ENCODE peak calls at places on chromosomes 3 and 15, in four cellular contexts. J is GM23338, V is NCI-H1092 treated with DMSO at 0.1 percent for 48 hours, Z is EL. W is an unnamed sample.

GRCh38 chr3:66823010-66823399 is 175.1 kb upstream of the KBTBD8 start:
- DNase-seq in J (no peak), Z (no peak), V (no peak), W (no peak)

GRCh38 chr3:42572278-42572677 is 9.5 kb downstream of the SEC22C start:
- DNase-seq in V (no peak), Z (peak; percentile 56), J (peak; percentile 91), W (peak; percentile 78)

GRCh38 chr15:64369078-64369607 is 12.1 kb downstream of the PCLAF start:
- DNase-seq in Z (peak; percentile 30), J (no peak), V (no peak), W (no peak)

GRCh38 chr3:69090021-69090420 is 5.3 kb downstream of the ARL6IP5 start:
- DNase-seq in Z (peak; percentile 78), V (no peak), J (no peak), W (no peak)

GRCh38 chr3:84600703-84601225 is 358.0 kb upstream of the CADM2 start:
- DNase-seq in V (no peak), J (peak; percentile 1), Z (no peak), W (no peak)

GRCh38 chr3:187150599-187150998 is 11.3 kb upstream of the RPL39L start:
- DNase-seq in Z (peak; percentile 16), V (no peak), J (peak; percentile 58), W (no peak)

GRCh38 chr3:186220886-186221285 is 112.0 kb upstream of the ETV5 start:
- DNase-seq in J (peak; percentile 35), V (no peak), Z (no peak), W (peak; percentile 18)

GRCh38 chr15:68494573-68495105 is 62.7 kb upstream of the ITGA11 start:
- DNase-seq in V (no peak), Z (no peak), J (no peak), W (no peak)

GRCh38 chr3:27591321-27591711 is 107.1 kb upstream of the SLC4A7 start:
- DNase-seq in V (no peak), J (no peak), Z (no peak), W (no peak)

GRCh38 chr3:71376499-71376898 is 207.0 kb downstream of the FOXP1 start:
- DNase-seq in J (no peak), Z (no peak), V (no peak), W (no peak)

GRCh38 chr3:158455406-158455805 is 115.6 kb upstream of the MLF1 start:
- DNase-seq in Z (no peak), J (no peak), V (no peak), W (no peak)

GRCh38 chr15:42087926-42088800 is 6.2 kb downstream of the PLA2G4D start:
- DNase-seq in V (no peak), Z (no peak), J (no peak), W (no peak)

GRCh38 chr3:15180042-15180611 is 25.9 kb upstream of the CAPN7 start:
- DNase-seq in J (no peak), Z (no peak), V (no peak), W (no peak)

GRCh38 chr3:132556467-132557159 is 40.5 kb upstream of the ACKR4 start:
- DNase-seq in Z (no peak), J (peak; percentile 30), V (no peak), W (peak; percentile 43)

GRCh38 chr15:81400640-81401236 is 26.7 kb upstream of the TMC3 start:
- DNase-seq in V (peak; percentile 31), Z (peak; percentile 43), J (peak; percentile 78), W (peak; percentile 56)

GRCh38 chr3:138947303-138948121 is 495 bp downstream of the FOXL2NB start:
- DNase-seq in V (no peak), Z (no peak), J (peak; percentile 60), W (no peak)

GRCh38 chr3:57756528-57757401 is 656 bp downstream of the SLMAP start:
- DNase-seq in V (no peak), J (peak; percentile 62), Z (peak; percentile 80), W (peak; percentile 55)

GRCh38 chr3:43426388-43426787 is 140.0 kb downstream of the SNRK start:
- DNase-seq in V (no peak), J (no peak), Z (no peak), W (no peak)

GRCh38 chr3:156704370-156705036 is 30.1 kb downstream of the TIPARP start:
- DNase-seq in V (no peak), Z (no peak), J (no peak), W (no peak)

GRCh38 chr15:77455696-77456293 is 35.1 kb downstream of the HMG20A start:
- DNase-seq in V (no peak), J (no peak), Z (peak; percentile 65), W (no peak)

GRCh38 chr3:126446791-126447190 is 28.9 kb downstream of the ZXDC start:
- DNase-seq in J (peak; percentile 28), V (peak; percentile 7), Z (no peak), W (no peak)

GRCh38 chr15:82129769-82130168 is 84.0 kb upstream of the MEX3B start:
- DNase-seq in V (no peak), J (no peak), Z (peak; percentile 96), W (no peak)

GRCh38 chr3:184373422-184373821 is 4.6 kb downstream of the THPO start:
- DNase-seq in J (no peak), Z (peak; percentile 48), V (no peak), W (no peak)

GRCh38 chr15:77160562-77161481 is 89.9 kb upstream of the TSPAN3 start:
- DNase-seq in J (peak; percentile 16), Z (no peak), V (no peak), W (peak; percentile 32)

GRCh38 chr15:58137686-58138085 is 495 bp upstream of the AQP9 start:
- DNase-seq in V (no peak), J (no peak), Z (no peak), W (no peak)

GRCh38 chr3:131526801-131527347 is 24.1 kb upstream of the MRPL3 start:
- DNase-seq in Z (peak; percentile 59), J (peak; percentile 91), V (peak; percentile 21), W (peak; percentile 71)

GRCh38 chr15:73330206-73331051 is 38.3 kb downstream of the HCN4 start:
- DNase-seq in J (no peak), Z (no peak), V (no peak), W (no peak)

GRCh38 chr3:52088445-52089367 is 32.3 kb upstream of the DUSP7 start:
- DNase-seq in J (no peak), Z (peak; percentile 86), V (no peak), W (no peak)

GRCh38 chr15:43067717-43068461 is 37.9 kb downstream of the UBR1 start:
- DNase-seq in J (peak; percentile 32), V (no peak), Z (peak; percentile 10), W (peak; percentile 14)

GRCh38 chr3:178562143-178562868 is 26.1 kb downstream of the KCNMB2 start:
- DNase-seq in J (no peak), Z (peak; percentile 7), V (no peak), W (no peak)

GRCh38 chr15:66287461-66288055 is 5.8 kb upstream of the DIS3L start:
- DNase-seq in J (peak; percentile 55), Z (peak; percentile 40), V (peak; percentile 39), W (peak; percentile 29)

GRCh38 chr15:51658664-51659063 is 22.6 kb upstream of the SCG3 start:
- DNase-seq in J (peak; percentile 30), V (no peak), Z (no peak), W (no peak)

GRCh38 chr15:67067161-67067853 is 1.9 kb downstream of the SMAD3 start:
- DNase-seq in J (peak; percentile 81), Z (peak; percentile 55), V (no peak), W (no peak)

W was measured in iPS-NIHi11.